ENCODE peak calls at places on chromosome 18, in seven cellular contexts. U, D, V, H, C, O and Q are unnamed samples.

GRCh38 chr18:35197286-35197685 is 43.5 kb upstream of the ZNF397 start:
- DNase-seq in D (no peak), V (no peak), O (no peak), C (no peak), H (no peak), U (no peak), Q (no peak)

GRCh38 chr18:51337406-51337805 is 139.9 kb upstream of the MEX3C start:
- DNase-seq in V (no peak), U (no peak), O (no peak), H (no peak), C (no peak), D (no peak), Q (no peak)

GRCh38 chr18:77145364-77145901 is 12.8 kb upstream of the MBP start:
- DNase-seq in V (no peak), H (no peak), O (no peak), U (no peak), D (no peak), C (no peak), Q (no peak)

GRCh38 chr18:8052237-8052701 is 485.2 kb downstream of the PTPRM start:
- DNase-seq in O (peak; percentile 3), U (no peak), D (no peak), V (no peak), C (no peak), H (no peak), Q (no peak)

GRCh38 chr18:22422909-22423548 is 5.3 kb upstream of the CTAGE1 start:
- DNase-seq in C (no peak), O (no peak), D (no peak), H (peak; percentile 80), V (no peak), U (no peak), Q (no peak)

GRCh38 chr18:7319161-7319560 is 88.3 kb downstream of the LRRC30 start:
- DNase-seq in O (no peak), C (no peak), D (no peak), V (no peak), U (no peak), H (no peak), Q (no peak)

GRCh38 chr18:66708631-66709030 is 104.7 kb upstream of the CDH19 start:
- DNase-seq in D (no peak), U (no peak), H (no peak), V (no peak), O (no peak), C (no peak), Q (no peak)

GRCh38 chr18:35641916-35642315 is 60.4 kb downstream of the GALNT1 start:
- DNase-seq in H (no peak), V (no peak), U (no peak), O (no peak), C (no peak), D (no peak), Q (no peak)

GRCh38 chr18:39942702-39943101 is 2012.3 kb upstream of the PIK3C3 start:
- DNase-seq in U (no peak), H (no peak), V (no peak), O (no peak), D (no peak), C (no peak), Q (no peak)

GRCh38 chr18:73661457-73661856 is 486.2 kb downstream of the FBXO15 start:
- DNase-seq in C (no peak), U (no peak), D (no peak), O (no peak), H (no peak), V (no peak), Q (no peak)

GRCh38 chr18:52451252-52451651 is 111.3 kb downstream of the DCC start:
- DNase-seq in V (no peak), U (no peak), D (no peak), O (no peak), C (no peak), H (no peak), Q (no peak)

GRCh38 chr18:48375150-48375790 is 33.9 kb downstream of the ZBTB7C start:
- DNase-seq in U (peak; percentile 39), O (no peak), V (no peak), D (no peak), H (no peak), C (no peak), Q (no peak)

GRCh38 chr18:61765097-61765496 is 127.7 kb downstream of the RNF152 start:
- DNase-seq in D (no peak), U (peak; percentile 25), V (no peak), O (no peak), H (no peak), C (no peak), Q (no peak)

GRCh38 chr18:57655740-57656139 is 34.1 kb upstream of the NARS1 start:
- DNase-seq in H (no peak), D (no peak), U (no peak), C (no peak), V (no peak), O (no peak), Q (no peak)

GRCh38 chr18:8224576-8224975 is 384.7 kb upstream of the RAB12 start:
- DNase-seq in H (no peak), O (no peak), D (no peak), V (no peak), C (no peak), U (no peak), Q (no peak)

GRCh38 chr18:42048150-42048549 is 93.1 kb downstream of the PIK3C3 start:
- DNase-seq in V (no peak), O (peak; percentile 73), C (no peak), H (no peak), U (no peak), D (no peak), Q (no peak)

GRCh38 chr18:34092796-34093195 is 131.9 kb downstream of the NOL4 start:
- DNase-seq in H (no peak), C (no peak), D (no peak), V (no peak), O (no peak), U (no peak), Q (no peak)

GRCh38 chr18:26956894-26957293 is 91.4 kb upstream of the AQP4 start:
- DNase-seq in U (no peak), V (no peak), O (no peak), C (no peak), H (no peak), D (no peak), Q (no peak)

GRCh38 chr18:33837191-33837590 is 259.2 kb downstream of the ASXL3 start:
- DNase-seq in C (no peak), V (no peak), O (no peak), H (no peak), D (no peak), U (no peak), Q (no peak)

GRCh38 chr18:56019908-56020307 is 431.9 kb upstream of the TCF4 start:
- DNase-seq in V (no peak), H (no peak), C (no peak), D (no peak), U (no peak), O (no peak), Q (no peak)

GRCh38 chr18:47545613-47546012 is 294.2 kb upstream of the SKOR2 start:
- DNase-seq in D (no peak), H (no peak), O (peak; percentile 14), U (no peak), V (no peak), C (no peak), Q (no peak)

GRCh38 chr18:36829362-36830140 is 624 bp downstream of the KIAA1328 start:
- DNase-seq in C (no peak), V (peak; percentile 13), H (no peak), U (no peak), O (peak; percentile 25), D (no peak), Q (peak; percentile 44)

GRCh38 chr18:37309059-37309458 is 256.5 kb downstream of the CELF4 start:
- DNase-seq in D (no peak), V (no peak), C (peak; percentile 28), H (no peak), O (peak; percentile 35), U (no peak), Q (no peak)

GRCh38 chr18:7116832-7117389 is 686 bp downstream of the LAMA1 start:
- DNase-seq in V (no peak), C (no peak), O (no peak), D (no peak), U (peak; percentile 73), H (no peak), Q (peak; percentile 40)

GRCh38 chr18:80088823-80089222 is 20.2 kb upstream of the ADNP2 start:
- DNase-seq in V (no peak), U (no peak), D (no peak), O (no peak), H (no peak), C (no peak), Q (no peak)

GRCh38 chr18:79952996-79953559 is 1.6 kb upstream of the SLC66A2 start:
- DNase-seq in C (no peak), H (peak; percentile 13), O (no peak), V (no peak), U (no peak), D (no peak), Q (peak; percentile 8)

GRCh38 chr18:76922107-76922506 is 99.8 kb downstream of the ZNF236 start:
- DNase-seq in U (peak; percentile 83), D (peak; percentile 8), C (peak; percentile 11), O (peak; percentile 22), H (peak; percentile 70), V (peak; percentile 38), Q (no peak)

GRCh38 chr18:24231773-24232735 is 93.2 kb downstream of the CABYR start:
- DNase-seq in V (no peak), C (no peak), D (no peak), H (no peak), O (no peak), U (no peak), Q (no peak)
- TF ChIP-seq EP300 in V (no peak), C (no peak), D (no peak), H (no peak), O (no peak), U (no peak), Q (no peak)

GRCh38 chr18:63940008-63940407 is 9.1 kb upstream of the HMSD start:
- DNase-seq in C (no peak), H (no peak), U (no peak), O (no peak), V (no peak), D (no peak), Q (no peak)
- H3K4me1 ChIP-seq in C (peaks cover 6% of the 10 kb centered on the region), H (peaks cover 12% of the 10 kb centered on the region), U (no peaks in the 10 kb centered on the region), O (no peaks in the 10 kb centered on the region), V (no peaks in the 10 kb centered on the region), D (no peaks in the 10 kb centered on the region), Q (peaks cover 4% of the 10 kb centered on the region)

DNA sequence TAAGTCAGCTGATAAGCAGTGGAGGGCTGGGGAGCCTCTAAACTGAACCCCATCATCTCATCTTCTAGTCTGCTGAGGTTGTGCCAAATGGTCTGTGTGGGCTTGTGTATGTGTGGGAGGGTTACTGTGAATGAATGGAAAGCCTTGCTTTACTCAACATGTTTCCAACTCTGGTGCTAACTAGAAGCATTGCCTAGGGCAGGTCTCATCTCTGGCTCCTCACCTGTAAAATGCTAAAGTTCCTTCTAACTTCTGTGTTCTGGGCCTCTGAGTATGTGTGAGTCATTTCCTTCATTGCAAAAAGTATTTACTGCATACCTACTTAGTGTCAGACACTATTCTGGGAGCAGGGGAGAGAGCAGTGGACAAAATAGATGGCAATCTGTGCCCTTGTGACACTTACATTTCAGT is 1.3 kb downstream of the LIPG start:
- DNase-seq in O (no peak), H (no peak), U (no peak), V (no peak), C (no peak), D (no peak), Q (no peak)
- H3K4me3 ChIP-seq in O (peak overlapping the region; percentile 67), H (peak overlapping the region; percentile 52), U (no peak overlapping the region), V (no peak overlapping the region), C (no peak overlapping the region), D (no peak overlapping the region), Q (no peak overlapping the region)

DNA sequence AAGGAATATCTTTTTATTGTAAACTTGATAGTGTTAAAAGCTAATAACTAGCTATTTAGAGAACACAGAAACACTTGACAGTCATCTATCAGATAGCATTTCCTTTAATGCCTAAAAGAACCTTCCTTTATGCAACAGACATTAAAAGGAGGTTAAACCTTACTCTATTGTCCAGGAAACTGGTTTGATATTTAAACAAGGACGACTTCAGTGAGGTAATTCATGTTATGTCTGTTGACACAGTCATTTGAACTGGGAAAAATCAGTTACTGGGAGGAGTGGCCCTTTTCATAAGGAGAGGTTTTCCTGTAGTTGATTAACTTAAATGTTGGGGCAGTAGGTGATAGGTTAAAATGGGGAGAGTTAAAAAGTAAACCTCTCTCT is 6.7 kb downstream of the TGIF1 start:
- DNase-seq in V (no peak), C (no peak), O (peak; percentile 89), D (no peak), H (no peak), U (no peak), Q (no peak)
- TF ChIP-seq EP300 in V (no peak), C (no peak), O (peak; percentile 93), D (no peak), H (no peak), U (no peak), Q (no peak)